ENCODE peak calls at places on chromosomes 5 and 9, in seven cellular contexts. R, S, L, O, Z, D and H are unnamed samples.

GRCh38 chr9:23258569-23258968 is 567.5 kb downstream of the ELAVL2 start:
- DNase-seq in S (no peak), D (no peak), Z (no peak), R (no peak), O (no peak), L (no peak), H (no peak)

GRCh38 chr5:34676409-34676808 is 20.3 kb downstream of the RAI14 start:
- DNase-seq in O (no peak), S (no peak), D (no peak), Z (peak; percentile 45), L (no peak), R (no peak), H (no peak)

GRCh38 chr5:130282044-130282443 is 377.8 kb downstream of the CHSY3 start:
- DNase-seq in D (no peak), O (peak; percentile 18), S (no peak), Z (peak; percentile 1), L (peak; percentile 70), R (no peak), H (no peak)

GRCh38 chr9:123568691-123569342 is 212.8 kb downstream of the CRB2 start:
- DNase-seq in R (no peak), D (no peak), O (no peak), S (no peak), L (peak; percentile 34), Z (peak; percentile 50), H (no peak)

GRCh38 chr5:3344671-3345070 is 251.0 kb upstream of the IRX1 start:
- DNase-seq in O (no peak), D (no peak), R (no peak), S (no peak), Z (no peak), L (no peak), H (no peak)

GRCh38 chr5:141351591-141351990 is 1.7 kb downstream of the PCDHGB1 start:
- DNase-seq in S (no peak), L (no peak), R (no peak), Z (no peak), D (no peak), O (no peak), H (no peak)

GRCh38 chr9:93008457-93008856 is 50.0 kb upstream of the SUSD3 start:
- DNase-seq in S (no peak), R (peak; percentile 27), Z (no peak), D (no peak), L (no peak), O (no peak), H (no peak)

GRCh38 chr9:7862170-7862569 is 62.6 kb upstream of the DMAC1 start:
- DNase-seq in R (no peak), D (no peak), O (no peak), Z (no peak), L (no peak), S (no peak), H (no peak)

GRCh38 chr5:52800394-52801213 is 12.9 kb downstream of the ITGA1 start:
- DNase-seq in Z (peak; percentile 91), D (peak; percentile 19), O (no peak), L (peak; percentile 71), R (peak; percentile 39), S (peak; percentile 51), H (no peak)

GRCh38 chr5:122951658-122952057 is 84.9 kb downstream of the PPIC start:
- DNase-seq in O (no peak), Z (no peak), D (no peak), R (no peak), S (no peak), L (no peak), H (no peak)

GRCh38 chr5:41649659-41650058 is 139.3 kb upstream of the PLCXD3 start:
- DNase-seq in L (peak; percentile 22), S (no peak), O (peak; percentile 11), Z (peak; percentile 48), R (no peak), D (no peak), H (no peak)

GRCh38 chr5:7742241-7742656 is 108.7 kb downstream of the CFAP90 start:
- DNase-seq in Z (peak; percentile 33), S (no peak), L (no peak), R (no peak), O (no peak), D (no peak), H (no peak)

GRCh38 chr5:163894645-163895044 is 389.2 kb downstream of the MAT2B start:
- DNase-seq in R (no peak), Z (peak; percentile 76), D (no peak), L (no peak), S (no peak), O (no peak), H (no peak)